ENCODE peak calls at places on chromosomes 7 and 10, in eight cellular contexts. One of them, this sample, is unnamed.
A peak's percentile ranks its signal among the peaks of the same experiment; 100 is the strongest.

GRCh38 chr10:654647-654996 is 34.8 kb downstream of the DIP2C start:
- DNase-seq in fibroblast of mammary gland: no peak
- DNase-seq in hepatocyte: no peak
- DNase-seq in progenitor cell of endocrine pancreas: no peak
- DNase-seq in retinal pigment epithelial cell: no peak
- DNase-seq in AG09319: no peak
- DNase-seq in fibroblast of pulmonary artery: no peak
- DNase-seq in nephron progenitor cell: no peak
- DNase-seq in this sample: no peak

GRCh38 chr10:119319920-119320258 is 112.5 kb downstream of the GRK5 start:
- DNase-seq in nephron progenitor cell: no peak
- DNase-seq in hepatocyte: no peak
- DNase-seq in fibroblast of pulmonary artery: no peak
- DNase-seq in AG09319: no peak
- DNase-seq in progenitor cell of endocrine pancreas: no peak
- DNase-seq in fibroblast of mammary gland: no peak
- DNase-seq in retinal pigment epithelial cell: no peak
- DNase-seq in this sample: no peak

GRCh38 chr7:26987338-26987737 is 108.5 kb downstream of the HOXA1 start:
- DNase-seq in retinal pigment epithelial cell: no peak
- DNase-seq in hepatocyte: no peak
- DNase-seq in AG09319: no peak
- DNase-seq in fibroblast of mammary gland: no peak
- DNase-seq in fibroblast of pulmonary artery: no peak
- DNase-seq in progenitor cell of endocrine pancreas: no peak
- DNase-seq in nephron progenitor cell: no peak
- DNase-seq in this sample: no peak

GRCh38 chr7:137287651-137288258 is 55.8 kb downstream of the PTN start:
- DNase-seq in fibroblast of mammary gland: peak; percentile 16
- DNase-seq in fibroblast of pulmonary artery: peak; percentile 13
- DNase-seq in AG09319: no peak
- DNase-seq in retinal pigment epithelial cell: no peak
- DNase-seq in nephron progenitor cell: no peak
- DNase-seq in hepatocyte: no peak
- DNase-seq in progenitor cell of endocrine pancreas: no peak
- DNase-seq in this sample: no peak

GRCh38 chr7:95511716-95512260 is 26.0 kb downstream of the ASB4 start:
- DNase-seq in AG09319: peak; percentile 44
- DNase-seq in nephron progenitor cell: peak; percentile 67
- DNase-seq in progenitor cell of endocrine pancreas: peak; percentile 43
- DNase-seq in hepatocyte: peak; percentile 84
- DNase-seq in fibroblast of pulmonary artery: peak; percentile 85
- DNase-seq in fibroblast of mammary gland: peak; percentile 77
- DNase-seq in retinal pigment epithelial cell: peak; percentile 26
- DNase-seq in this sample: peak; percentile 80

GRCh38 chr7:128030999-128031681 is at the start of gene LRRC4:
- DNase-seq in retinal pigment epithelial cell: no peak
- DNase-seq in hepatocyte: peak; percentile 74
- DNase-seq in AG09319: peak; percentile 10
- DNase-seq in fibroblast of pulmonary artery: no peak
- DNase-seq in progenitor cell of endocrine pancreas: peak; percentile 45
- DNase-seq in fibroblast of mammary gland: peak; percentile 39
- DNase-seq in nephron progenitor cell: peak; percentile 57
- DNase-seq in this sample: peak; percentile 32

GRCh38 chr7:111679944-111680343 is 117.7 kb upstream of the IMMP2L start:
- DNase-seq in progenitor cell of endocrine pancreas: no peak
- DNase-seq in hepatocyte: no peak
- DNase-seq in AG09319: no peak
- DNase-seq in retinal pigment epithelial cell: no peak
- DNase-seq in fibroblast of mammary gland: no peak
- DNase-seq in nephron progenitor cell: no peak
- DNase-seq in fibroblast of pulmonary artery: no peak
- DNase-seq in this sample: peak; percentile 7

GRCh38 chr10:32139223-32140073 is 83.2 kb upstream of the KIF5B start:
- DNase-seq in progenitor cell of endocrine pancreas: no peak
- DNase-seq in hepatocyte: peak; percentile 79
- DNase-seq in fibroblast of mammary gland: peak; percentile 97
- DNase-seq in retinal pigment epithelial cell: peak; percentile 93
- DNase-seq in AG09319: peak; percentile 84
- DNase-seq in nephron progenitor cell: peak; percentile 9
- DNase-seq in fibroblast of pulmonary artery: peak; percentile 95
- DNase-seq in this sample: peak; percentile 95

GRCh38 chr7:26083113-26083512 is 68.9 kb upstream of the NFE2L3 start:
- DNase-seq in nephron progenitor cell: no peak
- DNase-seq in retinal pigment epithelial cell: peak; percentile 99
- DNase-seq in fibroblast of pulmonary artery: no peak
- DNase-seq in fibroblast of mammary gland: peak; percentile 5
- DNase-seq in progenitor cell of endocrine pancreas: no peak
- DNase-seq in hepatocyte: peak; percentile 34
- DNase-seq in AG09319: no peak
- DNase-seq in this sample: no peak

GRCh38 chr10:71028066-71028465 is 139.7 kb upstream of the PCBD1 start:
- DNase-seq in progenitor cell of endocrine pancreas: no peak
- DNase-seq in nephron progenitor cell: no peak
- DNase-seq in hepatocyte: no peak
- DNase-seq in fibroblast of pulmonary artery: no peak
- DNase-seq in fibroblast of mammary gland: no peak
- DNase-seq in AG09319: no peak
- DNase-seq in retinal pigment epithelial cell: no peak
- DNase-seq in this sample: no peak

GRCh38 chr10:63591600-63592379 is 70.6 kb downstream of the REEP3 start:
- DNase-seq in hepatocyte: no peak
- DNase-seq in retinal pigment epithelial cell: no peak
- DNase-seq in fibroblast of mammary gland: peak; percentile 21
- DNase-seq in fibroblast of pulmonary artery: no peak
- DNase-seq in progenitor cell of endocrine pancreas: no peak
- DNase-seq in AG09319: no peak
- DNase-seq in nephron progenitor cell: no peak
- DNase-seq in this sample: no peak

GRCh38 chr10:26911811-26912461 is 51.2 kb upstream of the ABI1 start:
- DNase-seq in fibroblast of pulmonary artery: no peak
- DNase-seq in AG09319: no peak
- DNase-seq in retinal pigment epithelial cell: no peak
- DNase-seq in nephron progenitor cell: no peak
- DNase-seq in fibroblast of mammary gland: no peak
- DNase-seq in progenitor cell of endocrine pancreas: no peak
- DNase-seq in hepatocyte: no peak
- DNase-seq in this sample: no peak

GRCh38 chr7:101535333-101535732 is 93.8 kb downstream of the MYL10 start:
- DNase-seq in progenitor cell of endocrine pancreas: no peak
- DNase-seq in AG09319: no peak
- DNase-seq in hepatocyte: no peak
- DNase-seq in fibroblast of mammary gland: no peak
- DNase-seq in nephron progenitor cell: no peak
- DNase-seq in fibroblast of pulmonary artery: no peak
- DNase-seq in retinal pigment epithelial cell: no peak
- DNase-seq in this sample: no peak

GRCh38 chr7:2471396-2471795 is 4.8 kb downstream of the GRIFIN start:
- DNase-seq in fibroblast of pulmonary artery: peak; percentile 56
- DNase-seq in hepatocyte: no peak
- DNase-seq in progenitor cell of endocrine pancreas: no peak
- DNase-seq in fibroblast of mammary gland: no peak
- DNase-seq in nephron progenitor cell: no peak
- DNase-seq in AG09319: no peak
- DNase-seq in retinal pigment epithelial cell: no peak
- DNase-seq in this sample: no peak

GRCh38 chr10:31315453-31315852 is 3.6 kb upstream of the ZEB1 start:
- DNase-seq in nephron progenitor cell: no peak
- DNase-seq in AG09319: no peak
- DNase-seq in fibroblast of mammary gland: peak; percentile 93
- DNase-seq in progenitor cell of endocrine pancreas: no peak
- DNase-seq in hepatocyte: no peak
- DNase-seq in fibroblast of pulmonary artery: peak; percentile 61
- DNase-seq in retinal pigment epithelial cell: no peak
- DNase-seq in this sample: peak; percentile 77

GRCh38 chr10:14365231-14365744 is 34.6 kb upstream of the FRMD4A start:
- DNase-seq in retinal pigment epithelial cell: no peak
- DNase-seq in fibroblast of mammary gland: no peak
- DNase-seq in nephron progenitor cell: no peak
- DNase-seq in hepatocyte: no peak
- DNase-seq in AG09319: no peak
- DNase-seq in fibroblast of pulmonary artery: no peak
- DNase-seq in progenitor cell of endocrine pancreas: no peak
- DNase-seq in this sample: no peak

GRCh38 chr10:131820626-131821025 is 80.2 kb upstream of the PPP2R2D start:
- DNase-seq in hepatocyte: no peak
- DNase-seq in progenitor cell of endocrine pancreas: peak; percentile 2
- DNase-seq in nephron progenitor cell: no peak
- DNase-seq in fibroblast of pulmonary artery: no peak
- DNase-seq in retinal pigment epithelial cell: no peak
- DNase-seq in fibroblast of mammary gland: no peak
- DNase-seq in AG09319: no peak
- DNase-seq in this sample: no peak

GRCh38 chr10:12689893-12690292 is 311.6 kb downstream of the CCDC3 start:
- DNase-seq in fibroblast of mammary gland: no peak
- DNase-seq in fibroblast of pulmonary artery: no peak
- DNase-seq in hepatocyte: no peak
- DNase-seq in nephron progenitor cell: no peak
- DNase-seq in retinal pigment epithelial cell: no peak
- DNase-seq in progenitor cell of endocrine pancreas: no peak
- DNase-seq in AG09319: no peak
- DNase-seq in this sample: no peak

GRCh38 chr10:132458595-132459251 is 61.7 kb downstream of the PWWP2B start:
- DNase-seq in AG09319: no peak
- DNase-seq in progenitor cell of endocrine pancreas: peak; percentile 71
- DNase-seq in retinal pigment epithelial cell: no peak
- DNase-seq in fibroblast of pulmonary artery: peak; percentile 25
- DNase-seq in hepatocyte: peak; percentile 78
- DNase-seq in fibroblast of mammary gland: no peak
- DNase-seq in nephron progenitor cell: peak; percentile 86
- DNase-seq in this sample: peak; percentile 24

GRCh38 chr7:103048833-103049232 is 25.8 kb downstream of the FBXL13 start:
- DNase-seq in fibroblast of pulmonary artery: no peak
- DNase-seq in fibroblast of mammary gland: peak; percentile 56
- DNase-seq in nephron progenitor cell: no peak
- DNase-seq in hepatocyte: no peak
- DNase-seq in progenitor cell of endocrine pancreas: no peak
- DNase-seq in retinal pigment epithelial cell: no peak
- DNase-seq in AG09319: no peak
- DNase-seq in this sample: no peak

GRCh38 chr7:107502154-107502553 is 32.3 kb downstream of the GPR22 start:
- DNase-seq in AG09319: no peak
- DNase-seq in fibroblast of pulmonary artery: no peak
- DNase-seq in nephron progenitor cell: no peak
- DNase-seq in retinal pigment epithelial cell: no peak
- DNase-seq in fibroblast of mammary gland: no peak
- DNase-seq in hepatocyte: no peak
- DNase-seq in progenitor cell of endocrine pancreas: no peak
- DNase-seq in this sample: no peak
- TF ChIP-seq CTCF in AG09319: no peak
- TF ChIP-seq CTCF in fibroblast of pulmonary artery: no peak
- TF ChIP-seq CTCF in nephron progenitor cell: no peak
- TF ChIP-seq CTCF in retinal pigment epithelial cell: no peak
- TF ChIP-seq CTCF in fibroblast of mammary gland: no peak
- TF ChIP-seq CTCF in hepatocyte: no peak
- TF ChIP-seq CTCF in progenitor cell of endocrine pancreas: no peak
- TF ChIP-seq CTCF in this sample: no peak

DNA sequence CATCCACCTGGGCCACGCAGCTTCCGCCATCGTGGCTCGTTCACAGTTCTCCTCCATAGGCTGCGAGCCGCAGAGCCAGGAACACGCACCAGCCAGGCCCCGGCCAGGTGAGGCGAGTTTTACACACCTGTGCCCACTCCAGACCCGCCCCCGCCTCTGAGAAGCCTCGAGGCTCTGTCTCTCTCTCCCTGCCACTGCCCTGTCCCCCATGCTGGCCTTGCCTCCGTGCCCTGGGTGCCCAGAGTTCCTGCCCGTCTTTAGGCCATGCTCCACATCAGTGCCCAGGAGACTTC is 142.2 kb downstream of the SLIT1 start:
- DNase-seq in fibroblast of pulmonary artery: no peak
- DNase-seq in hepatocyte: no peak
- DNase-seq in AG09319: no peak
- DNase-seq in nephron progenitor cell: no peak
- DNase-seq in progenitor cell of endocrine pancreas: no peak
- DNase-seq in retinal pigment epithelial cell: no peak
- DNase-seq in fibroblast of mammary gland: no peak
- DNase-seq in this sample: no peak
- TF ChIP-seq CTCF in fibroblast of pulmonary artery: no peak
- TF ChIP-seq CTCF in hepatocyte: no peak
- TF ChIP-seq CTCF in AG09319: no peak
- TF ChIP-seq CTCF in nephron progenitor cell: no peak
- TF ChIP-seq CTCF in progenitor cell of endocrine pancreas: no peak
- TF ChIP-seq CTCF in retinal pigment epithelial cell: no peak
- TF ChIP-seq CTCF in fibroblast of mammary gland: no peak
- TF ChIP-seq CTCF in this sample: no peak

GRCh38 chr7:90516257-90516656 is 46.8 kb downstream of the PTTG1IP2 start:
- DNase-seq in hepatocyte: no peak
- DNase-seq in progenitor cell of endocrine pancreas: no peak
- DNase-seq in AG09319: no peak
- DNase-seq in fibroblast of pulmonary artery: no peak
- DNase-seq in fibroblast of mammary gland: no peak
- DNase-seq in nephron progenitor cell: no peak
- DNase-seq in retinal pigment epithelial cell: no peak
- DNase-seq in this sample: no peak

GRCh38 chr7:90518630-90519029 is 49.2 kb downstream of the PTTG1IP2 start:
- DNase-seq in nephron progenitor cell: no peak
- DNase-seq in fibroblast of mammary gland: no peak
- DNase-seq in hepatocyte: no peak
- DNase-seq in retinal pigment epithelial cell: no peak
- DNase-seq in progenitor cell of endocrine pancreas: no peak
- DNase-seq in fibroblast of pulmonary artery: no peak
- DNase-seq in AG09319: no peak
- DNase-seq in this sample: no peak

DNA sequence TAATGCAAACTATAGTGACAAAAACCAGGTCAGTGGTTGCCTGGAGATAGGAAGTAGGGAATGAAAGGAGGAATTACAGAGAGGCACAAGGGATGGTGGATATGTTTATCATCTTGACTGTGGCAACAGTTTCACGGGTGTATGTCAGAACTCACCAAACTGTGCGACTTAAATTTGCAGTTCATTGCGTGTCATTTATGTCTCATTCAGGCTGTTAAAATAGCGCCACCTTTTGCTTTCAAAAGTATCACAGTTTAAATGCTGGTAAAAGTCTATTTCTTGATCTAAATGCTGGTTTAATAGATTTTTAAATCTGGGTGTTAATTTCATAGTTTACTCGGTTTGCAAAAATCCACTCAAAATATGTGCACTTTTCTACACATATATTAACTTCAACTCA is 51.0 kb downstream of the PTTG1IP2 start:
- DNase-seq in fibroblast of pulmonary artery: peak; percentile 14
- DNase-seq in nephron progenitor cell: no peak
- DNase-seq in progenitor cell of endocrine pancreas: no peak
- DNase-seq in AG09319: no peak
- DNase-seq in retinal pigment epithelial cell: no peak
- DNase-seq in hepatocyte: peak; percentile 10
- DNase-seq in fibroblast of mammary gland: peak; percentile 21
- DNase-seq in this sample: peak; percentile 12
- TF ChIP-seq CTCF in fibroblast of pulmonary artery: peak; percentile 46
- TF ChIP-seq CTCF in nephron progenitor cell: peak; percentile 37
- TF ChIP-seq CTCF in progenitor cell of endocrine pancreas: peak; percentile 51
- TF ChIP-seq CTCF in AG09319: peak; percentile 14
- TF ChIP-seq CTCF in retinal pigment epithelial cell: peak; percentile 60
- TF ChIP-seq CTCF in hepatocyte: peak; percentile 38
- TF ChIP-seq CTCF in fibroblast of mammary gland: peak; percentile 46
- TF ChIP-seq CTCF in this sample: peak; percentile 35

DNA sequence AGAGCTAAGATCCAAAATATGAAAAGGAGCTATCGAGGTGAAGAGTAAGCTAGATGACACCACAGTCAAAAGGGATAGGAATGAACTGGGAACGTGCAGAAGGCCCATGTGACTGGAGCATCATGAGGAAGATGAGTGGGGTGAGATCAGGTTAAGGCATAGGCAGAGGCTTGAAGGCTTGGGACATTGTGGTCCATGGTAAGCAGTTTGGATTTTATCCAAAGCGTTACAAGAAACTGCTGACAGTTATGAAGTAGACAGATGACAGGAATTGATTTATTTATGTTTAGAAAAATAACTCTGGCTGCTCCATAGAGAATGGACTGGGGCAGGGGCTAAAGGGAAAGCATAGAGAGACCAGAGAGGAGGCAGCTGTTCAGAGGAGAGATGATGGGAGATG is 18.1 kb upstream of the PANK1 start:
- DNase-seq in progenitor cell of endocrine pancreas: no peak
- DNase-seq in fibroblast of mammary gland: no peak
- DNase-seq in nephron progenitor cell: no peak
- DNase-seq in AG09319: no peak
- DNase-seq in retinal pigment epithelial cell: no peak
- DNase-seq in fibroblast of pulmonary artery: no peak
- DNase-seq in hepatocyte: no peak
- DNase-seq in this sample: no peak
- TF ChIP-seq CTCF in progenitor cell of endocrine pancreas: no peak
- TF ChIP-seq CTCF in fibroblast of mammary gland: no peak
- TF ChIP-seq CTCF in nephron progenitor cell: no peak
- TF ChIP-seq CTCF in AG09319: no peak
- TF ChIP-seq CTCF in retinal pigment epithelial cell: no peak
- TF ChIP-seq CTCF in fibroblast of pulmonary artery: no peak
- TF ChIP-seq CTCF in hepatocyte: no peak
- TF ChIP-seq CTCF in this sample: no peak